ENCODE peak calls at places on chromosomes 6 and 20, in six cellular contexts. One of them, this sample, is unnamed.

GRCh38 chr6:157699777-157700636 is 123.0 kb upstream of the SNX9 start:
- DNase-seq in lower lobe of right lung: no peak
- DNase-seq in fibroblast of mammary gland: no peak
- DNase-seq in endodermal cell: peak; percentile 50
- DNase-seq in mucosa of descending colon: no peak
- DNase-seq in HL-60: no peak
- DNase-seq in this sample: no peak

GRCh38 chr6:10659697-10660348 is 34.6 kb downstream of the C6orf52 start:
- DNase-seq in lower lobe of right lung: peak; percentile 45
- DNase-seq in fibroblast of mammary gland: no peak
- DNase-seq in endodermal cell: peak; percentile 86
- DNase-seq in mucosa of descending colon: no peak
- DNase-seq in HL-60: no peak
- DNase-seq in this sample: no peak

GRCh38 chr6:107110200-107110599 is 5.1 kb downstream of the BEND3 start:
- DNase-seq in lower lobe of right lung: no peak
- DNase-seq in fibroblast of mammary gland: no peak
- DNase-seq in endodermal cell: peak; percentile 33
- DNase-seq in mucosa of descending colon: no peak
- DNase-seq in HL-60: peak; percentile 70
- DNase-seq in this sample: no peak

GRCh38 chr6:70954750-70955149 is 2.1 kb downstream of the B3GAT2 start:
- DNase-seq in lower lobe of right lung: no peak
- DNase-seq in fibroblast of mammary gland: no peak
- DNase-seq in endodermal cell: peak; percentile 49
- DNase-seq in mucosa of descending colon: no peak
- DNase-seq in HL-60: no peak
- DNase-seq in this sample: no peak

GRCh38 chr6:6546318-6547110 is 42.0 kb upstream of the LY86 start:
- DNase-seq in lower lobe of right lung: peak; percentile 65
- DNase-seq in fibroblast of mammary gland: peak; percentile 8
- DNase-seq in endodermal cell: peak; percentile 83
- DNase-seq in mucosa of descending colon: peak; percentile 21
- DNase-seq in HL-60: peak; percentile 33
- DNase-seq in this sample: no peak

GRCh38 chr20:52425253-52425652 is 233.7 kb upstream of the ZFP64 start:
- DNase-seq in lower lobe of right lung: no peak
- DNase-seq in fibroblast of mammary gland: peak; percentile 38
- DNase-seq in endodermal cell: no peak
- DNase-seq in mucosa of descending colon: no peak
- DNase-seq in HL-60: no peak
- DNase-seq in this sample: no peak

GRCh38 chr6:18388942-18389341 is 1.8 kb downstream of the RNF144B start:
- DNase-seq in lower lobe of right lung: no peak
- DNase-seq in fibroblast of mammary gland: peak; percentile 58
- DNase-seq in endodermal cell: no peak
- DNase-seq in mucosa of descending colon: no peak
- DNase-seq in HL-60: no peak
- DNase-seq in this sample: no peak

GRCh38 chr6:18328549-18328922 is 58.6 kb upstream of the RNF144B start:
- DNase-seq in lower lobe of right lung: no peak
- DNase-seq in fibroblast of mammary gland: no peak
- DNase-seq in endodermal cell: no peak
- DNase-seq in mucosa of descending colon: no peak
- DNase-seq in HL-60: no peak
- DNase-seq in this sample: no peak

GRCh38 chr6:137754366-137754765 is 112.7 kb upstream of the TNFAIP3 start:
- DNase-seq in lower lobe of right lung: no peak
- DNase-seq in fibroblast of mammary gland: no peak
- DNase-seq in endodermal cell: no peak
- DNase-seq in mucosa of descending colon: no peak
- DNase-seq in HL-60: no peak
- DNase-seq in this sample: no peak

GRCh38 chr20:41242352-41242751 is 75.2 kb downstream of the ZHX3 start:
- DNase-seq in lower lobe of right lung: no peak
- DNase-seq in fibroblast of mammary gland: no peak
- DNase-seq in endodermal cell: no peak
- DNase-seq in mucosa of descending colon: no peak
- DNase-seq in HL-60: no peak
- DNase-seq in this sample: peak; percentile 38

GRCh38 chr20:35404614-35405259 is 7.0 kb downstream of the UQCC1 start:
- DNase-seq in lower lobe of right lung: no peak
- DNase-seq in fibroblast of mammary gland: no peak
- DNase-seq in endodermal cell: no peak
- DNase-seq in mucosa of descending colon: no peak
- DNase-seq in HL-60: no peak
- DNase-seq in this sample: no peak

GRCh38 chr6:64547594-64548268 is 912.1 kb downstream of the PHF3 start:
- DNase-seq in lower lobe of right lung: no peak
- DNase-seq in fibroblast of mammary gland: no peak
- DNase-seq in endodermal cell: no peak
- DNase-seq in mucosa of descending colon: no peak
- DNase-seq in HL-60: no peak
- DNase-seq in this sample: no peak

GRCh38 chr6:159819932-159820640 is 20.0 kb downstream of the PNLDC1 start:
- DNase-seq in lower lobe of right lung: peak; percentile 45
- DNase-seq in fibroblast of mammary gland: no peak
- DNase-seq in endodermal cell: peak; percentile 69
- DNase-seq in mucosa of descending colon: no peak
- DNase-seq in HL-60: peak; percentile 92
- DNase-seq in this sample: no peak

GRCh38 chr20:10812738-10813327 is 139.0 kb upstream of the JAG1 start:
- DNase-seq in lower lobe of right lung: no peak
- DNase-seq in fibroblast of mammary gland: no peak
- DNase-seq in endodermal cell: no peak
- DNase-seq in mucosa of descending colon: no peak
- DNase-seq in HL-60: no peak
- DNase-seq in this sample: no peak

GRCh38 chr6:44264154-44265002 is 973 bp downstream of the NFKBIE start:
- DNase-seq in lower lobe of right lung: peak; percentile 81
- DNase-seq in fibroblast of mammary gland: no peak
- DNase-seq in endodermal cell: no peak
- DNase-seq in mucosa of descending colon: peak; percentile 60
- DNase-seq in HL-60: no peak
- DNase-seq in this sample: no peak

GRCh38 chr6:24332306-24332705 is 25.6 kb downstream of the DCDC2 start:
- DNase-seq in lower lobe of right lung: no peak
- DNase-seq in fibroblast of mammary gland: no peak
- DNase-seq in endodermal cell: no peak
- DNase-seq in mucosa of descending colon: no peak
- DNase-seq in HL-60: no peak
- DNase-seq in this sample: peak; percentile 51

GRCh38 chr6:11869656-11870340 is 91.2 kb upstream of the ADTRP start:
- DNase-seq in lower lobe of right lung: no peak
- DNase-seq in fibroblast of mammary gland: peak; percentile 66
- DNase-seq in endodermal cell: no peak
- DNase-seq in mucosa of descending colon: no peak
- DNase-seq in HL-60: no peak
- DNase-seq in this sample: no peak

GRCh38 chr20:24289737-24290481 is 179.5 kb upstream of the SYNDIG1 start:
- DNase-seq in lower lobe of right lung: no peak
- DNase-seq in fibroblast of mammary gland: no peak
- DNase-seq in endodermal cell: peak; percentile 44
- DNase-seq in mucosa of descending colon: peak; percentile 7
- DNase-seq in HL-60: peak; percentile 73
- DNase-seq in this sample: no peak

DNA sequence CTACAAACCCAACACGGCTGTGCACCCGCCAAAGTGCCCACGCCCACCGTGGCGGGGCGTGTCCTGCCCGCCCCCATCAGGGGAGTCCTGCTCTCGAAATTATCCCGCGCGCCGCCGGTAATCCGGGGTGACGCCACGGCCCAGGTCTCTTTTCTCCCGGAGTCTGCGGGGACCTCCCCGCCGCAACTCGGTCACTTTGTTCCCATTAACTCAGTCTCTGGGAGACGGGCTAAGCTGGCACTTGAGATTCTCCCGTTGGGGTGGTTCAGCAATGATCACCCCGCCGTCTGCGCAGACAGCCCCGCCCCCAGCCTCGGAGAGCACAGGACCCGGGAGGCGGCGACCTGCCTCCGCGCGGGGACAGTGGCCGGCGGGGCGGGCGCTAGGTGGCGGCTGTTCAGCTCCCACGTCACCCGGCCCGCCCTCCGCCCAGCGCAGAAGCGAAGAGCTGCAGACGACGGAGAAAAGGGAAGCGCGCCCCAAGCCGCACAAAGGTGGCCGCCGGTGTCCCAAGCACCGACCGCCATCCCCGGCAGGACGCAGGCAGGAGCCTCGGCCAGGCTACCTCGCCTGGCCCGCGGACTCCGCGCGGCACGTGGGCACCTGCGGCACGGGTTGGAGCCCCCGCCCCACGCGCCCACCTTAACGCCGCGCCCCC is 31.5 kb downstream of the SF3B5 start:
- DNase-seq in lower lobe of right lung: peak; percentile 96
- DNase-seq in fibroblast of mammary gland: peak; percentile 4
- DNase-seq in endodermal cell: peak; percentile 91
- DNase-seq in mucosa of descending colon: peak; percentile 95
- DNase-seq in HL-60: peak; percentile 69
- DNase-seq in this sample: peak; percentile 83
- TF ChIP-seq CTCF in lower lobe of right lung: peak; percentile 38
- TF ChIP-seq CTCF in fibroblast of mammary gland: no peak
- TF ChIP-seq CTCF in endodermal cell: peak; percentile 49
- TF ChIP-seq CTCF in mucosa of descending colon: peak; percentile 45
- TF ChIP-seq CTCF in HL-60: no peak
- TF ChIP-seq CTCF in this sample: peak; percentile 21

DNA sequence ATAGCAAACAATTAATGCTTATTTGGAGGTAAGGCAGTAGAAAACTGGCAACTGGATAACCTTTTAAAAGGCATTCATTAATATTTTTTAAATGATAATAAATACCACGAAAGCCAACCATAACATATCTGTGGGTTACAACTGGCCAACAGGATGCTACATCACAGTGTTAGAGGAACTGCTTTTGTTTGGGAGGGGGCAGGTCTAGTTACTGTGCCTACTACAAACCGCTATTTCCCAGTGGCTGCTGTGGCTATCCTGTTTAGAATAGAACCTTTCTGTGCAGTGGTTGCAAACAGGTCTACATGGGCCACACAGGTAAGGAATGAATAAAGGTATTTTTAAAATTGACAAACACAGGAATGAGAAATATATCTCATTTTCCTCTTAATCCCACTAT is 976 bp downstream of the PIGT start:
- DNase-seq in lower lobe of right lung: no peak
- DNase-seq in fibroblast of mammary gland: no peak
- DNase-seq in endodermal cell: no peak
- DNase-seq in mucosa of descending colon: no peak
- DNase-seq in HL-60: no peak
- DNase-seq in this sample: no peak
- H3K4me3 ChIP-seq in lower lobe of right lung: peak overlapping the region; percentile 96
- H3K4me3 ChIP-seq in fibroblast of mammary gland: peak overlapping the region; percentile 89
- H3K4me3 ChIP-seq in endodermal cell: peak overlapping the region; percentile 89
- H3K4me3 ChIP-seq in mucosa of descending colon: no peak overlapping the region
- H3K4me3 ChIP-seq in HL-60: peak overlapping the region; percentile 95
- H3K4me3 ChIP-seq in this sample: peak overlapping the region; percentile 89

DNA sequence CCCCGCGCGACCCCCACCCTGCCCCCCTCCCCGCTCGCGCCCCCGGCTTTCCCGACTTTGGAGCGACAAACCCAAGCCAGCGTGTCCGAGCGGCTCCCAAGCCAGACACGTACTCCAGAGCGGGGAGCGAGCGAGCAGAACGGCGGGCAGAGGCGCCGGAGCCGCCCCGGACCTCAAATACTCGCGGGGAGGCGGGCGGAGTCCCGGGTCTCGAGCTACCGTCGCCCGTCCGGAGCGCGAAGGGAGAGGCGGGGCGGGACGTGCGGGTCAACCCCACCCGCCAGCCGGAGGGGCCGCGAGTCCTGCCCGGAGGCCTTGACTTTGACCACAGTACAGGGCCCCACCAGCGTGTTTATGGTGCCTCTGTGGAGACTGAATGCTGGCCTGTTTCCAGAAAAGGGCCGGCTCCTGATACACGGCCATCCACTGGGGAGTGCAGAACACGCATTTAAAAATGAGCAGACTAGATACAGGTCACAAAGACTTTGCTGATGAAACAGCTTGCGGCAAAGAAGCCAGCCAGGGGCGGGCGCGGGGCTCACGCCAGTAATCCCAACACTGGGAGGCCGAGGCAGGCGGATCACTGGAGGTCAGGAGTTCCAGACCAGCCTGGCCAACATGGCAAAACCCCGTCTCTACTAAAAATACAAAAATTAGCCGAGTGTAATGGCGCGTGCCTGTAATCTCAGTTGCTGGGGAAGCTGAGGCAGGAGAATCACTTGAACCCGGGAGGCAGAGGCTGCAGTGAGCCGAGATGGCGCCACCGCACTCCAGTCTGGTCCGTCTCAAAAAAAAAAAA is at the start of gene SERPINB6:
- DNase-seq in lower lobe of right lung: peak; percentile 89
- DNase-seq in fibroblast of mammary gland: peak; percentile 61
- DNase-seq in endodermal cell: peak; percentile 81
- DNase-seq in mucosa of descending colon: peak; percentile 85
- DNase-seq in HL-60: peak; percentile 74
- DNase-seq in this sample: peak; percentile 70
- TF ChIP-seq CTCF in lower lobe of right lung: no peak
- TF ChIP-seq CTCF in fibroblast of mammary gland: no peak
- TF ChIP-seq CTCF in endodermal cell: no peak
- TF ChIP-seq CTCF in mucosa of descending colon: no peak
- TF ChIP-seq CTCF in HL-60: no peak
- TF ChIP-seq CTCF in this sample: no peak

DNA sequence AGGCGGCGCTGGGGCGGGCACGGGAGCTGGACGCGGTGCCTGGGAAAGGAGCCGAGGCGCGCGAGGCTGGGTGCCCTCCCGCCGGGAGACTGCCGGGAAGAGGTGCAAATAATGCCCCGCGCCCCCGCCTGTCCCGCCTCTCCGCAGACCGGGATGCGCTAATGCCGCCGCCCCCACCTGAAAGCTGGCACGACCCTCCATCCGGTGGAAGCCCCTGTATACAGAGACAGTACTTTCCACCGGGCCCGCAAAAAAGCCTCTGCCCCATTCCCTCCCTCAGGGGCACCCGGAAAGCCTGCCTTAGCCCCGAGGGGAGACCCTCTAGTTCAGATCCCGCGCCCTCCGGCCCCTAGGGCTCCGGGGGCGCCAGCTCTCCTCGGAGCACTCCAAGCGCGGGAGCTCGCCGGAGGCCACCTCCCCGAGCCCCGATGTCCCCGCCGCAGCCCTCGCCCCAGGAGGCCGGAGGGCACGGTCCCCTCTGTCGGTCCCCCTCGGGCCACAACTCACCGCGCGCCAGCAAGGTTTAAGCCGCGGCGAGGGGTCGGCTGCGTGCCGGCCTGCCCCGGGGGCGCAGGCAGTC is 1.2 kb downstream of the GRM4 start:
- DNase-seq in lower lobe of right lung: peak; percentile 41
- DNase-seq in fibroblast of mammary gland: no peak
- DNase-seq in endodermal cell: peak; percentile 70
- DNase-seq in mucosa of descending colon: no peak
- DNase-seq in HL-60: no peak
- DNase-seq in this sample: no peak
- H3K4me3 ChIP-seq in lower lobe of right lung: peak overlapping the region; percentile 43
- H3K4me3 ChIP-seq in fibroblast of mammary gland: no peak overlapping the region
- H3K4me3 ChIP-seq in endodermal cell: peak overlapping the region; percentile 74
- H3K4me3 ChIP-seq in mucosa of descending colon: no peak overlapping the region
- H3K4me3 ChIP-seq in HL-60: no peak overlapping the region
- H3K4me3 ChIP-seq in this sample: no peak overlapping the region

GRCh38 chr20:49915118-49915379 is 280 bp downstream of the SPATA2 start:
- DNase-seq in lower lobe of right lung: no peak
- DNase-seq in fibroblast of mammary gland: no peak
- DNase-seq in endodermal cell: no peak
- DNase-seq in mucosa of descending colon: no peak
- DNase-seq in HL-60: no peak
- DNase-seq in this sample: no peak
- TF ChIP-seq CTCF in lower lobe of right lung: no peak
- TF ChIP-seq CTCF in fibroblast of mammary gland: no peak
- TF ChIP-seq CTCF in endodermal cell: no peak
- TF ChIP-seq CTCF in mucosa of descending colon: no peak
- TF ChIP-seq CTCF in HL-60: no peak
- TF ChIP-seq CTCF in this sample: no peak

This sample was measured in Caco-2.